ENCODE peak calls at places on chromosomes 13 and 19, in nine cellular contexts. R is neural progenitor cell; L is CD8-positive, alpha-beta memory T cell; N is ovary; V is IMR-90; Q is uterus; U is pancreas; G is CD4-positive, CD25-positive, alpha-beta regulatory T cell; X is iPS DF 6.9. T is an unnamed sample. For H3K36me3 and H3K4me1, the result is how much of the 10 kb centered on the place peaks cover.

GRCh38 chr13:45332831-45333219 is 8.2 kb downstream of the TPT1 start:
- DNase-seq in U (no peak), R (no peak), X (no peak), Q (no peak), L (no peak), G (no peak), V (no peak), N (no peak), T (no peak)

GRCh38 chr19:48619692-48620565 is 623 bp downstream of the SPHK2 start:
- DNase-seq in R (no peak), U (no peak), X (no peak), Q (no peak), V (no peak), L (no peak), N (no peak), G (no peak), T (no peak)

GRCh38 chr19:2428756-2429711 is 1.6 kb upstream of the TIMM13 start:
- DNase-seq in G (no peak), U (no peak), L (no peak), N (no peak), V (no peak), Q (no peak), X (no peak), R (no peak), T (no peak)

GRCh38 chr13:94009696-94010095 is 469.8 kb downstream of the DCT start:
- DNase-seq in Q (no peak), G (no peak), R (no peak), X (no peak), V (peak), L (no peak), U (no peak), N (no peak), T (no peak)

GRCh38 chr19:49857834-49858590 is 7.1 kb downstream of the PTOV1 start:
- DNase-seq in R (no peak), N (peak), X (no peak), V (no peak), U (no peak), G (no peak), L (no peak), Q (peak), T (no peak)

GRCh38 chr13:25843692-25844091 is 208.1 kb downstream of the SHISA2 start:
- DNase-seq in R (no peak), V (no peak), Q (no peak), L (no peak), X (no peak), U (no peak), N (no peak), G (no peak), T (no peak)

GRCh38 chr19:33688657-33688992 is 66.9 kb downstream of the CHST8 start:
- DNase-seq in Q (peak), U (no peak), G (no peak), R (no peak), X (no peak), V (no peak), L (peak), N (no peak), T (no peak)

GRCh38 chr19:4937060-4937459 is 27.8 kb downstream of the UHRF1 start:
- DNase-seq in N (no peak), R (no peak), V (no peak), X (no peak), G (no peak), Q (no peak), U (no peak), L (no peak), T (no peak)

DNA sequence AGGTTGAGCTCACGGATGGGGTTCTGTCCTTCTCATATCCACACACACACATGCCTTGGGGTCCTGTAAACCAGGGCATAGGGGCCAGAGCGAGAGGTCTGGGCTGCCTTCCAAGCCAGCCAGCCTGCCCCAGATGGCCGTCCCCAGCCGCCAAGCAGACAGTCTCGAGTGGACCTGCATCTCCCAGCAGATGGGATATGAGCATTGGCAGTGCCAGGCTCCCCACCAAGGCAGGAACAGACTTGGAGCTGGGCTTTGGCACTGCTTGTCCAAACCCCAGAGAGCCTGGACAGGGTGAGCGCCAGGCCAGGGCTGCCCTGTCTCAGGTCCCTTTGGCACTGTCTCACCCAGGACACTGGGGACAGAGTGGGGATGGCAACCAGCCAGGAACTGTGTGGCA is 130.4 kb downstream of the DPF1 start:
- DNase-seq in V (no peak), Q (no peak), R (no peak), U (no peak), N (no peak), G (no peak), L (no peak), X (no peak), T (no peak)
- H3K36me3 ChIP-seq in V (under half), Q (under half), R (under half), U (under half), N (under half), G (under half), L (under half), X (under half), T (under half)

GRCh38 chr19:1416014-1416841 is 8.8 kb downstream of the DAZAP1 start:
- DNase-seq in G (no peak), L (no peak), R (no peak), N (peak), X (no peak), U (no peak), Q (no peak), V (peak), T (no peak)
- H3K4me3 ChIP-seq in G (peak), L (no peak), R (no peak), N (peak), X (no peak), U (no peak), Q (peak), V (no peak), T (no peak)

DNA sequence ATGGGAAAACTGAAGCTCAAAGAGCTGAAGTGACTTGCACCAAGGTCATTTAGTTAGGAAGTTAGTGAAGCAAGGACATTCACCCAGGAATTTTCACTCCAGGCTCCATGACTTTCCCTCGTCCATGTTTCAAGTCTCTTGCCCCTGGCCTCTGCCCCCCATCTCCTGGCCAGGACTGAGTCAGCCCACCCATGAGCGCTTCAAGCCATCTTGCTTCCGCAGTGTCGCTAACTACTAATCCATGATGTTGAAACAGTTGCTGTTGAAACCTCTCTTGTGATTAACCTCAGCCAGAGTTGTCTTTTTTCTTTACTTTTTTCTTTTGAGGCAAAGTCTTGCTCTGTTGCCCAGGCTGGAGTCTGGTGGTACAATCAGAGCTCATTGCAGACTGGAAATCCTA is 29.7 kb upstream of the C1QTNF9 start:
- DNase-seq in R (no peak), L (no peak), G (no peak), X (no peak), Q (no peak), V (no peak), U (no peak), N (no peak), T (no peak)
- H3K4me1 ChIP-seq in R (under half), L (half or more), G (under half), X (under half), Q (under half), V (under half), U (under half), N (under half), T (under half)

DNA sequence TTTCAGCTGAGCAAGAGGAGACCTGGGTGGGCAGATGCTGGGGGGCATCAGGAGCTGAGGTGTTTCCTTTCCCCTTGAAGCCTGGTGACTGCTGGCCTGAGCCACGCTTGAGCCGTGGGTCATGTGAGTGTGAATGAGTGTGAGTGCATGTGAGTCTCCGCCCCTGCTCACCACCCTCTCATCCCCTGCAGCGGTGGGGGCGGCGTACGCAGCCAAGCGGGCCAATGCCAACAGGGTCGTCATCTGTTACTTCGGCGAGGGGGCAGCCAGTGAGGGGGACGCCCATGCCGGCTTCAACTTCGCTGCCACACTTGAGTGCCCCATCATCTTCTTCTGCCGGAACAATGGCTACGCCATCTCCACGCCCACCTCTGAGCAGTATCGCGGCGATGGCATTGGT is 5.2 kb downstream of the B3GNT8 start:
- DNase-seq in Q (no peak), L (no peak), X (no peak), U (no peak), G (no peak), N (no peak), R (no peak), V (no peak), T (no peak)
- H3K36me3 ChIP-seq in Q (under half), L (under half), X (under half), U (under half), G (half or more), N (under half), R (under half), V (half or more), T (half or more)

DNA sequence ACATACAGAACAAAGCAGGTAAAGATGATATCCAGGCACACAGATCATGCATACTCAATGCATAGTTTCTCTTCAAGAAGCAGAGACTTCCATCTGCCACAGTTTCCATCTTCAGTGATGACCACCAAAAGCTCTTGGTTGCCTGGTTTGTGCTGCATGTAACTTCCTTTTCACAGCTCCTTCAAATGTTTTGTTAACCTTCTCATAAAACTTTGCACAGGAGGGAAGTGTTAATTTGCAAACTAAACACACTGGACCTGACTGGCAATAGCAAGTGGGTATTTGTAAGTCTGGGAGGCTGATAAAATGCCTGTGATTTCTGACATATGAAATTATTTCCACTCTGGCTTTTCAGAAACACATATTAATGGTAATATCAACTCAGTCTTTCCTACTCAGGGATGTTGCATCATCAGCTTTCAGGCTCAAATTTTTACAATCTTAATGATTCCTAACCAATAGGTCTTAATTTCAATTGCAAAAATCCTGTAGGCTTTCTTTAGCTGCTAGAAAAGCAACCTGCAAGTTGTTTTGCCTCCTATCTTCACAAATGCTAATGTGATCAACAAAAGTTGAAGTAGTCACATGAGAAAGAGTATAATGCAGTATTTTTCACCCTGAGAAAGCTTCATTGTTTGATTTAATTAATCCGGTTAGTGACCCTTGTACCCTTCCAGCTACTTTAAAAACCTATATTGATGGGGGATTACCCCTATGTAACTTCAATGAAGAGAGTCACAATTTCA is 575.6 kb downstream of the DIAPH3 start:
- DNase-seq in L (no peak), Q (no peak), R (peak), U (no peak), V (no peak), N (no peak), X (no peak), G (no peak), T (no peak)
- H3K4me3 ChIP-seq in L (no peak), Q (no peak), R (peak), U (no peak), V (no peak), N (no peak), X (no peak), G (no peak), T (no peak)

DNA sequence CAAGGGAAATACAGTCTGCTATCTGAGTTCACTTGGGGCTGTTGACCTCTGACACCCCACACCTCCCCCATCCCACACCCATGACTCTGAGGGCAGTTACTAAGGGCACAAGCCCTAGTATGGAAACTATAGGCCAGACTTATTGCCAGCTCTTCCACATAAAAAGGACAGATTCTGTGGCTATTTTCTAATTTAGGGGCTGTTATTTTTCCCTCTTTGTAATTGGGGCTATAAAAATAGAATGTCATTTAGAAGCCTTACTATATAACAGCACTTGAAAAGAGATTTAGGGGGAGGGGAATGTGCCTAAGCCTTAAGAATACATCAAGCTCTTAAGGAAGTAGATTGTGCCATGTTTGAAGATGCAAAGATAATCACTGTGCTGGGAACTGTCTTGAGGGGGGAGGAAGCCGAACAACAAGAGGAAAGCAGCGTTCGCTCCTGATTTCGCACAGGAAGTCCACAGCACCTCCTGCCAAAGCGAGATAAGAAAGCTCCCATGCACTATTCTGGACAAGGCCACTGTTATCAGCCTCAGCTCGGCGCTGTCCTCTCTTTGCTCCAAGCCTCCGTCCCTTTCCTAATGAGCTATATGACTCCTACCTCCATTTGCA is 86.6 kb downstream of the FLT1 start:
- DNase-seq in Q (peak), R (no peak), L (no peak), X (no peak), N (no peak), G (no peak), V (no peak), U (no peak), T (no peak)
- H3K4me1 ChIP-seq in Q (under half), R (under half), L (under half), X (under half), N (under half), G (under half), V (under half), U (under half), T (under half)

GRCh38 chr13:32267836-32268439 is 47.2 kb downstream of the ZAR1L start:
- DNase-seq in R (peak), X (peak), N (no peak), G (peak), U (no peak), L (peak), Q (no peak), V (no peak), T (peak)
- H3K36me3 ChIP-seq in R (under half), X (under half), N (under half), G (under half), U (under half), L (under half), Q (under half), V (under half), T (under half)

T was measured in effector memory CD4-positive, alpha-beta T cell.